ENCODE peak calls at places on chromosomes 12 and 14, in six cellular contexts. V, U, X, E, G and Z are unnamed samples.

GRCh38 chr14:64971890-64972785 is at the start of gene RAB15:
- DNase-seq in V (no peak), U (peak; percentile 49), E (no peak), X (no peak), G (no peak), Z (no peak)

GRCh38 chr12:27981874-27982273 is 9.3 kb upstream of the PTHLH start:
- DNase-seq in U (no peak), E (no peak), V (no peak), X (no peak), G (no peak), Z (no peak)

GRCh38 chr12:127383281-127383680 is 883.7 kb upstream of the TMEM132C start:
- DNase-seq in X (no peak), E (no peak), V (no peak), G (no peak), U (no peak), Z (no peak)

GRCh38 chr12:46005823-46006222 is 15.4 kb upstream of the SCAF11 start:
- DNase-seq in E (no peak), X (no peak), G (no peak), V (no peak), U (no peak), Z (no peak)

GRCh38 chr12:52252728-52253328 is 19.8 kb downstream of the KRT7 start:
- DNase-seq in U (no peak), G (no peak), E (no peak), X (no peak), V (no peak), Z (no peak)

GRCh38 chr12:75550906-75551305 is 39.5 kb upstream of the KRR1 start:
- DNase-seq in X (no peak), V (no peak), G (no peak), E (no peak), U (no peak), Z (no peak)

GRCh38 chr14:78425782-78426181 is 255.6 kb downstream of the NRXN3 start:
- DNase-seq in U (no peak), G (no peak), X (no peak), V (no peak), E (no peak), Z (no peak)

GRCh38 chr12:91685917-91686316 is 459.7 kb downstream of the BTG1 start:
- DNase-seq in G (no peak), X (no peak), U (no peak), V (peak; percentile 23), E (no peak), Z (no peak)

GRCh38 chr12:70292017-70292776 is 49.0 kb downstream of the CNOT2 start:
- DNase-seq in E (no peak), X (no peak), V (no peak), U (no peak), G (no peak), Z (no peak)

GRCh38 chr12:62840311-62840710 is 94.6 kb downstream of the PPM1H start:
- DNase-seq in V (no peak), X (no peak), U (no peak), E (peak; percentile 75), G (no peak), Z (no peak)

GRCh38 chr14:101813833-101814232 is 52.3 kb downstream of the PPP2R5C start:
- DNase-seq in E (no peak), U (no peak), V (no peak), G (no peak), X (no peak), Z (no peak)

GRCh38 chr12:10190558-10191388 is 11.9 kb downstream of the TMEM52B start:
- DNase-seq in E (peak; percentile 40), V (peak; percentile 56), X (no peak), U (peak; percentile 37), G (no peak), Z (peak; percentile 87)

GRCh38 chr12:54958048-54958658 is 26.4 kb downstream of the TESPA1 start:
- DNase-seq in E (peak; percentile 39), X (peak; percentile 44), V (peak; percentile 53), G (no peak), U (peak; percentile 29), Z (peak; percentile 54)

GRCh38 chr14:53325176-53325806 is 172.2 kb upstream of the DDHD1 start:
- DNase-seq in E (no peak), V (no peak), U (no peak), G (no peak), X (no peak), Z (no peak)

GRCh38 chr12:76556373-76556772 is 3.2 kb downstream of the OSBPL8 start:
- DNase-seq in G (no peak), U (no peak), E (no peak), V (no peak), X (no peak), Z (no peak)

GRCh38 chr14:23101213-23101970 is 3.4 kb downstream of the CIROP start:
- DNase-seq in E (no peak), X (no peak), G (no peak), V (no peak), U (no peak), Z (no peak)
- TF ChIP-seq ZNF274 in E (no peak), X (no peak), G (no peak), V (no peak), U (no peak), Z (no peak)

DNA sequence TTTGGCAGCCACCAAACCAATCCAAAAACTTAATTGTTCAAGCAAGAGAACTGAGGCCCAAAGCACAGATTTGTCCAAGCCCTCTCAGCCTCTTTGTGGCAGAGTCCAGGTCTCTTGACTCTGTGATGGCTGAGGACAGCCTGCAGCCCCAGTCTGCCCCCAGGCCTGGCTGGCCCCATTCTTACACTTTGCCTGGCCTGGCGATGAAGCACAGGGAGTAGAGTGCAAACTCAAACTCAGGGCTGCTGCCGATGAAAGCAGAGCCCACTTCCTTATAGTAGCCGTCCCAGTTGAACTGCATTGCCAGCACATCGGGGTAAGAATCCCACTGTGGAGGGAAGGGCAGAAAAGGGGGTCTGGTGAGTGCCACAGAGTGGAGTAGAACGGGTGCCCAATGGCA is 5.6 kb upstream of the RPAP3 start:
- DNase-seq in U (no peak), V (no peak), E (no peak), X (no peak), G (no peak), Z (no peak)
- H3K9ac ChIP-seq in U (peak overlapping the region; percentile 19), V (no peak overlapping the region), E (no peak overlapping the region), X (no peak overlapping the region), G (no peak overlapping the region), Z (no peak overlapping the region)

GRCh38 chr12:95986635-95987535 is 9.3 kb downstream of the HAL start:
- DNase-seq in E (no peak), X (no peak), V (no peak), G (no peak), U (no peak), Z (no peak)

GRCh38 chr12:95990136-95990535 is 6.0 kb downstream of the HAL start:
- DNase-seq in G (no peak), U (no peak), V (no peak), E (no peak), X (no peak), Z (no peak)

GRCh38 chr12:95993907-95994306 is 2.2 kb downstream of the HAL start:
- DNase-seq in G (no peak), E (no peak), V (no peak), U (no peak), X (no peak), Z (no peak)

GRCh38 chr12:95988506-95989275 is 7.5 kb downstream of the HAL start:
- DNase-seq in V (no peak), G (no peak), E (no peak), U (no peak), X (no peak), Z (no peak)

DNA sequence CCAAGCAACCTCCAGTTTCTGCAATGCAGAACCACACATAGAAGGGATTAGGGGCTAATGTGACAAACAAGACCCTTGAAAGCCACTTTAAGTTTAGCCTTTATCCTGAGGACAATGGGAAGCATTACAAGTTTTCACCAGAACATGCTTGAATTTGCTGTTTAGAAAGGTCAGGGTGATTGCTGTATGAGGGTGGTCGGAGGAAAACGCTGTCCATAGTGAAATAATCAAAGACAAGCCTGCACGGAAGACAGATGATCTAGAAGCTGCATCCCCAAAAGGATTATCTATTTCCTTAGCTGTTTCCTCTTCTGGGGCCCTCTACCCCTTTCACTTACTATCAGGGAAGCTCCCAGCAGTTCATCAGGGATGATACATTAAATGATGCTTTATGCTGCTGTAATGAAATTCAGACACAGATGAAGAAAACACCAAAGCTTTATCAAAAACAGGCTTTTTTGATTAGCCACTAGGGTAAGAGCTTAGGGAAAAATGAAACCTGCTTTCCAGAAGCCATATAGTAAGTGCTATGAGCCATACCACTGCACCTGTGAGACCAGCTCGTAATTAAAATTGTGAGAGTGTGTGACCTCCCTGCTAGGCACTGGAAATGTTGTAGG is 6.5 kb downstream of the HAL start:
- DNase-seq in E (no peak), X (no peak), V (no peak), U (no peak), G (no peak), Z (no peak)
- TF ChIP-seq ZNF274 in E (no peak), X (no peak), V (no peak), U (no peak), G (no peak), Z (no peak)

GRCh38 chr14:70770490-70770889 is 38.8 kb downstream of the MAP3K9 start:
- DNase-seq in V (peak; percentile 27), E (no peak), X (no peak), G (no peak), U (no peak), Z (no peak)
- H3K9ac ChIP-seq in V (no peak overlapping the region), E (no peak overlapping the region), X (no peak overlapping the region), G (no peak overlapping the region), U (no peak overlapping the region), Z (no peak overlapping the region)

GRCh38 chr14:37830271-37830670 is 234.8 kb downstream of the TTC6 start:
- DNase-seq in X (no peak), U (no peak), E (no peak), G (no peak), V (no peak), Z (no peak)

GRCh38 chr14:37834275-37834674 is 238.8 kb downstream of the TTC6 start:
- DNase-seq in U (no peak), V (no peak), E (no peak), X (no peak), G (no peak), Z (no peak)
- TF ChIP-seq ZNF274 in U (no peak), V (no peak), E (no peak), X (no peak), G (no peak), Z (no peak)

GRCh38 chr12:110338754-110339153 is 57.7 kb downstream of the ATP2A2 start:
- DNase-seq in V (peak; percentile 7), U (peak; percentile 54), X (no peak), E (no peak), G (no peak), Z (no peak)

GRCh38 chr12:110340706-110341105 is 59.7 kb downstream of the ATP2A2 start:
- DNase-seq in V (no peak), E (no peak), G (no peak), U (no peak), X (no peak), Z (no peak)

GRCh38 chr12:110337912-110338710 is 57.1 kb downstream of the ATP2A2 start:
- DNase-seq in U (no peak), X (no peak), V (no peak), G (no peak), E (peak; percentile 40), Z (no peak)

GRCh38 chr12:110342157-110342556 is 61.1 kb downstream of the ATP2A2 start:
- DNase-seq in E (no peak), G (no peak), U (no peak), V (no peak), X (no peak), Z (no peak)

GRCh38 chr12:110339184-110339952 is 58.3 kb downstream of the ATP2A2 start:
- DNase-seq in G (no peak), E (no peak), V (no peak), U (no peak), X (no peak), Z (no peak)
- H3K9ac ChIP-seq in G (no peak overlapping the region), E (no peak overlapping the region), V (no peak overlapping the region), U (no peak overlapping the region), X (no peak overlapping the region), Z (no peak overlapping the region)